ENCODE peak calls at places on chromosomes 6 and 20, in four cellular contexts. One of them, this sample, is unnamed.

GRCh38 chr6:30647802-30648460 is 998 bp downstream of the C6orf136 start:
- DNase-seq in heart left ventricle: no peak
- DNase-seq in mammary epithelial cell: no peak
- DNase-seq in brain microvascular endothelial cell: no peak
- DNase-seq in this sample: no peak

GRCh38 chr6:158290659-158291058 is 21.6 kb upstream of the TULP4 start:
- DNase-seq in mammary epithelial cell: no peak
- DNase-seq in heart left ventricle: no peak
- DNase-seq in brain microvascular endothelial cell: no peak
- DNase-seq in this sample: no peak

GRCh38 chr6:18423426-18423825 is 36.3 kb downstream of the RNF144B start:
- DNase-seq in heart left ventricle: no peak
- DNase-seq in mammary epithelial cell: no peak
- DNase-seq in brain microvascular endothelial cell: no peak
- DNase-seq in this sample: no peak

GRCh38 chr6:1878330-1878729 is 268.6 kb downstream of the FOXC1 start:
- DNase-seq in brain microvascular endothelial cell: no peak
- DNase-seq in mammary epithelial cell: no peak
- DNase-seq in heart left ventricle: no peak
- DNase-seq in this sample: no peak

GRCh38 chr20:51456511-51457280 is 85.8 kb downstream of the NFATC2 start:
- DNase-seq in brain microvascular endothelial cell: peak; percentile 94
- DNase-seq in mammary epithelial cell: peak; percentile 96
- DNase-seq in heart left ventricle: peak; percentile 97
- DNase-seq in this sample: peak; percentile 96

GRCh38 chr6:26594730-26595632 is 1.8 kb upstream of the ABT1 start:
- DNase-seq in heart left ventricle: no peak
- DNase-seq in brain microvascular endothelial cell: peak; percentile 83
- DNase-seq in mammary epithelial cell: peak; percentile 77
- DNase-seq in this sample: peak; percentile 51

GRCh38 chr6:149129401-149130077 is 188.0 kb upstream of the TAB2 start:
- DNase-seq in heart left ventricle: peak; percentile 32
- DNase-seq in mammary epithelial cell: peak; percentile 73
- DNase-seq in brain microvascular endothelial cell: peak; percentile 42
- DNase-seq in this sample: peak; percentile 71

GRCh38 chr6:111761783-111762312 is 111.4 kb downstream of the FYN start:
- DNase-seq in heart left ventricle: no peak
- DNase-seq in brain microvascular endothelial cell: peak; percentile 69
- DNase-seq in mammary epithelial cell: no peak
- DNase-seq in this sample: no peak

GRCh38 chr20:24755411-24755922 is 193.6 kb upstream of the CST7 start:
- DNase-seq in heart left ventricle: no peak
- DNase-seq in mammary epithelial cell: no peak
- DNase-seq in brain microvascular endothelial cell: no peak
- DNase-seq in this sample: no peak

GRCh38 chr20:4047614-4048013 is 32.3 kb upstream of the RNF24 start:
- DNase-seq in brain microvascular endothelial cell: no peak
- DNase-seq in heart left ventricle: no peak
- DNase-seq in mammary epithelial cell: no peak
- DNase-seq in this sample: no peak

GRCh38 chr6:119147101-119148053 is 68.9 kb upstream of the FAM184A start:
- DNase-seq in mammary epithelial cell: peak; percentile 93
- DNase-seq in heart left ventricle: peak; percentile 40
- DNase-seq in brain microvascular endothelial cell: peak; percentile 98
- DNase-seq in this sample: peak; percentile 91

GRCh38 chr6:170423814-170424633 is 117.5 kb downstream of the FAM120B start:
- DNase-seq in brain microvascular endothelial cell: no peak
- DNase-seq in heart left ventricle: no peak
- DNase-seq in mammary epithelial cell: no peak
- DNase-seq in this sample: peak; percentile 23

GRCh38 chr6:29813809-29814208 is 13.8 kb upstream of the HLA-G start:
- DNase-seq in heart left ventricle: no peak
- DNase-seq in brain microvascular endothelial cell: no peak
- DNase-seq in mammary epithelial cell: peak; percentile 86
- DNase-seq in this sample: peak; percentile 52

GRCh38 chr6:170205534-170206316 is 85.2 kb downstream of the DLL1 start:
- DNase-seq in brain microvascular endothelial cell: no peak
- DNase-seq in heart left ventricle: no peak
- DNase-seq in mammary epithelial cell: no peak
- DNase-seq in this sample: no peak

GRCh38 chr6:17473554-17473953 is 80.2 kb downstream of the CAP2 start:
- DNase-seq in mammary epithelial cell: no peak
- DNase-seq in heart left ventricle: peak; percentile 29
- DNase-seq in brain microvascular endothelial cell: no peak
- DNase-seq in this sample: no peak

GRCh38 chr20:51531141-51531710 is 11.3 kb downstream of the NFATC2 start:
- DNase-seq in mammary epithelial cell: peak; percentile 96
- DNase-seq in brain microvascular endothelial cell: no peak
- DNase-seq in heart left ventricle: no peak
- DNase-seq in this sample: peak; percentile 45

GRCh38 chr20:18156045-18156444 is 18.4 kb downstream of the KAT14 start:
- DNase-seq in brain microvascular endothelial cell: no peak
- DNase-seq in mammary epithelial cell: no peak
- DNase-seq in heart left ventricle: no peak
- DNase-seq in this sample: no peak

GRCh38 chr6:137711929-137712328 is 155.1 kb upstream of the TNFAIP3 start:
- DNase-seq in brain microvascular endothelial cell: no peak
- DNase-seq in mammary epithelial cell: no peak
- DNase-seq in heart left ventricle: no peak
- DNase-seq in this sample: no peak

GRCh38 chr6:88358846-88359245 is 192.7 kb upstream of the CNR1 start:
- DNase-seq in brain microvascular endothelial cell: no peak
- DNase-seq in mammary epithelial cell: peak; percentile 37
- DNase-seq in heart left ventricle: no peak
- DNase-seq in this sample: no peak

GRCh38 chr6:83071023-83071422 is 3.6 kb downstream of the DOP1A start:
- DNase-seq in heart left ventricle: no peak
- DNase-seq in brain microvascular endothelial cell: no peak
- DNase-seq in mammary epithelial cell: peak; percentile 41
- DNase-seq in this sample: no peak

GRCh38 chr6:161161121-161161520 is 112.7 kb downstream of the AGPAT4 start:
- DNase-seq in heart left ventricle: no peak
- DNase-seq in brain microvascular endothelial cell: no peak
- DNase-seq in mammary epithelial cell: no peak
- DNase-seq in this sample: no peak

GRCh38 chr6:4253604-4254211 is 118.3 kb upstream of the ECI2 start:
- DNase-seq in mammary epithelial cell: peak; percentile 39
- DNase-seq in heart left ventricle: no peak
- DNase-seq in brain microvascular endothelial cell: peak; percentile 69
- DNase-seq in this sample: peak; percentile 78

GRCh38 chr6:152146385-152146784 is 338.9 kb downstream of the ESR1 start:
- DNase-seq in heart left ventricle: no peak
- DNase-seq in brain microvascular endothelial cell: peak; percentile 83
- DNase-seq in mammary epithelial cell: no peak
- DNase-seq in this sample: peak; percentile 52
- H3K36me3 ChIP-seq in heart left ventricle: peaks cover 100% of the 10 kb centered on the region
- H3K36me3 ChIP-seq in brain microvascular endothelial cell: peaks cover 42% of the 10 kb centered on the region
- H3K36me3 ChIP-seq in mammary epithelial cell: no peaks in the 10 kb centered on the region
- H3K36me3 ChIP-seq in this sample: peaks cover 4% of the 10 kb centered on the region

GRCh38 chr6:46849361-46849690 is 56.1 kb downstream of the MEP1A start:
- DNase-seq in mammary epithelial cell: peak; percentile 48
- DNase-seq in brain microvascular endothelial cell: no peak
- DNase-seq in heart left ventricle: no peak
- DNase-seq in this sample: no peak

GRCh38 chr6:46845126-46845525 is 51.9 kb downstream of the MEP1A start:
- DNase-seq in mammary epithelial cell: no peak
- DNase-seq in heart left ventricle: no peak
- DNase-seq in brain microvascular endothelial cell: no peak
- DNase-seq in this sample: no peak

GRCh38 chr6:46850781-46851180 is 57.6 kb downstream of the MEP1A start:
- DNase-seq in brain microvascular endothelial cell: peak; percentile 6
- DNase-seq in heart left ventricle: no peak
- DNase-seq in mammary epithelial cell: peak; percentile 12
- DNase-seq in this sample: no peak

DNA sequence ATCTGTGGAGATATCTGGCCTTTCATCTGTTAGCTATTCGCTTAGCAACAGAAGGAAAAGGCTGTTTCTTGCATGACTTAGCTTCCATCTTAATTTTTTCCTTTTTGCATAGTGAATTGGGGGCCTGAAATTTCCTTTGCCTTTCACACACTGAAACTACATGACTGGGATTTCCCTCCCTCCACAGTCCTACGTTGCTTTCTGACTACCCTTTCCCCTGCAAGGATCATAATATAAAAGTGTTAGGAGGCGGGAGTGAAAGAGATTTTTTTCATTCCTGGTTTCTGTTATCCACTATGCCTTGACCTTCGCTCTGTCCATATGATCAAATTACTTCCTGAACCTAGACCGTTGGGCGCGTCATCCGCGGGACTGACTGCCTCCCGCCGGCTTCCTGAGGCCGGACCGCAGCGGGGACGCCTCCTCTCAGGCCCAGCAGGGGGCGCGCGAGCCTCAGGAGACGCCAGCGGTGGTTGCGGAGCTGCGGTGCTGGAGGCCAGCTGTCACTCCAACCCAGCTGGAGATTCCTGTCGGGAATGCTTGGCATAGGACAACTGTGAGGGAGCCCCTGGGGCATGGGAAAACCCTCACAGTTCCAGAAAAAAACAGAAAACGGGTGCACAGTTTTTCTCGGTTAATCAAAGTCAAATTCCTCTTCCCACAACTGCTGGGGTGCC is 55.6 kb downstream of the MEP1A start:
- DNase-seq in brain microvascular endothelial cell: peak; percentile 78
- DNase-seq in heart left ventricle: peak; percentile 89
- DNase-seq in mammary epithelial cell: peak; percentile 73
- DNase-seq in this sample: peak; percentile 64
- H3K4me3 ChIP-seq in brain microvascular endothelial cell: no peak overlapping the region
- H3K4me3 ChIP-seq in heart left ventricle: peak overlapping the region; percentile 26
- H3K4me3 ChIP-seq in mammary epithelial cell: no peak overlapping the region
- H3K4me3 ChIP-seq in this sample: no peak overlapping the region

GRCh38 chr20:62437430-62437829 is 10.1 kb upstream of the RBBP8NL start:
- DNase-seq in brain microvascular endothelial cell: no peak
- DNase-seq in mammary epithelial cell: no peak
- DNase-seq in heart left ventricle: no peak
- DNase-seq in this sample: no peak
- H3K27me3 ChIP-seq in brain microvascular endothelial cell: peaks cover 1% of the 10 kb centered on the region
- H3K27me3 ChIP-seq in mammary epithelial cell: no peaks in the 10 kb centered on the region
- H3K27me3 ChIP-seq in heart left ventricle: peaks cover 4% of the 10 kb centered on the region
- H3K27me3 ChIP-seq in this sample: no peaks in the 10 kb centered on the region

GRCh38 chr20:48958743-48959142 is 37.2 kb downstream of the ARFGEF2 start:
- DNase-seq in brain microvascular endothelial cell: no peak
- DNase-seq in mammary epithelial cell: no peak
- DNase-seq in heart left ventricle: no peak
- DNase-seq in this sample: no peak

GRCh38 chr20:48959902-48960550 is 38.5 kb downstream of the ARFGEF2 start:
- DNase-seq in heart left ventricle: no peak
- DNase-seq in brain microvascular endothelial cell: no peak
- DNase-seq in mammary epithelial cell: peak; percentile 49
- DNase-seq in this sample: no peak

GRCh38 chr20:48956052-48956451 is 34.5 kb downstream of the ARFGEF2 start:
- DNase-seq in brain microvascular endothelial cell: no peak
- DNase-seq in mammary epithelial cell: no peak
- DNase-seq in heart left ventricle: no peak
- DNase-seq in this sample: no peak

GRCh38 chr20:48957521-48957920 is 36.0 kb downstream of the ARFGEF2 start:
- DNase-seq in brain microvascular endothelial cell: no peak
- DNase-seq in mammary epithelial cell: no peak
- DNase-seq in heart left ventricle: no peak
- DNase-seq in this sample: no peak

DNA sequence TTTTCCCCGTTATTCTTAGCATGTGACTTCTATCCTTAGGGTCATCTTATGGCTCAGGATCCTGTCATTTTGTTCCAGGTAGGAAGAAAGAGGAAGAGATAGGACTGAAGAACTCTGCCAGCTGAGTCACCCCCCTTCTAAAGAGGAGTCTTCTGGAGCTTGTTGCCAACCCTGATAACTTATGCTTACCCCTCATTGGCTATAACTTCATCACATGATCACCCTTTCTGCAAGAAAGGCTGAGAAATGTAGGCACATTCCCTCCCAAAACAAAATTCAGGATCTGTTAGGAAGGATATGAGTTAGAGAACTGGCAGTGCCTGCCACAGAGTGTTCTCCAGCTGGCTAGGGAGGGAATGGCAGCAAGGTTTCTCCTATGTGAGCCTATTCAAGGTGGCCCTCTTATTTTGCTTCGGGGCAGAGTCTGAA is 35.6 kb downstream of the ARFGEF2 start:
- DNase-seq in brain microvascular endothelial cell: no peak
- DNase-seq in mammary epithelial cell: no peak
- DNase-seq in heart left ventricle: no peak
- DNase-seq in this sample: no peak
- H3K36me3 ChIP-seq in brain microvascular endothelial cell: peaks cover 29% of the 10 kb centered on the region
- H3K36me3 ChIP-seq in mammary epithelial cell: peaks cover 11% of the 10 kb centered on the region
- H3K36me3 ChIP-seq in heart left ventricle: peaks cover 94% of the 10 kb centered on the region
- H3K36me3 ChIP-seq in this sample: peaks cover 58% of the 10 kb centered on the region

DNA sequence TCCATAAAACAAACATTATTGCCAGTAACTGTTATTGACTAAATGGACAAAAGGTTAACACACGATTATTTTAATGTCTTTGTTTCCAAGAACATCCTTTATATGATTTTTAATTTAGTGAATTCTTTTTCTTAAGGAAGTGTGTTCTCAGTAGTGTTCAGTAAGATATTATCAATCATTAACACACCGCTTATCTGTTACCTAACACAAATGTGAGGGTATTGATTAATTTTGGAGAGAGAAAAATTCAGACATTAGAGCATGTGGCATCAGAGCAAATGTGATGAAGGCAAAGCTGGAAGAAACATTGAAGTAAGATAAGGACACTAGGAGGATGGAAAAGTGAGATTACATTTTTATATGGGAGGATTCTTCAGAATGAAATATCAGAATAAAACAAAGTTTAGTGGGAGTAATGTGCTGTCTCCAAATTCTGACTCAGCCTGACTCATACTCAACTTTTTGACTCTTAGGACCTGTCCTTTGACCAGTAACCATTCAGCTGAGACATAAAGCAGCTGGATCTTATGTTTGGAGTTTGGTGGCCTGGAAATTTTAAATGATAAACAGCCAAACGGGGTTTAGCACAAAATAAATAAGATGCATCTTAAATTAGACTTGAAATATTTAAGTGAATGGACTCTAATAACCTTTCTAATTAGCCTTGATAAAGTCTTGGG is 348.6 kb downstream of the CD109 start:
- DNase-seq in brain microvascular endothelial cell: peak; percentile 51
- DNase-seq in heart left ventricle: no peak
- DNase-seq in mammary epithelial cell: no peak
- DNase-seq in this sample: peak; percentile 39
- H3K4me3 ChIP-seq in brain microvascular endothelial cell: no peak overlapping the region
- H3K4me3 ChIP-seq in heart left ventricle: no peak overlapping the region
- H3K4me3 ChIP-seq in mammary epithelial cell: no peak overlapping the region
- H3K4me3 ChIP-seq in this sample: no peak overlapping the region

DNA sequence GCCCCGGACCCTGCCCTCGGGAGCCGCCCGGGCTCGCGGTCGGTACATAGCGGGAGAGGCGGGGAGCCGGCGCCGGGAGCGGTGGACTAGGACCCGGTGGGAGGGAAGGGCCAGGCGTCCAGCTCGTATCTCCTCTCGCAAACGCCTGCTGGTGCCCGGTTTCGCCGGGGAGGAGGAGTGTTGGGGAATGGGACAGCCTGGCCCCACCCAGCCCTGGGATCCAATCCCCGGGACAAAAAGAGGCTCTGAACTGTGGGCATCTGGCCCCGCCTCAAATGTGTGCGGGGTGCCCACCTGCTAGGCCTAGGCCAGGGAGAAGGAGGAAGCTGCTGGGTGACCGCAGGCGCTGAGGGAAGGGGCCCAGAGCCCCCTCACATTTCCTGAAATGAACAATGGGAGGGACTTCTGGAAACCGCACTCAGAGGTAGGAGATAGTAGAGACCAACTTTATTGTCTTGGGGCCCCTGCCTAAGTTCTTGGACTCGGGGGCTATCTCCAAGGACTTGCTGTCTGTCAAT is at the start of gene KCNK17:
- DNase-seq in heart left ventricle: no peak
- DNase-seq in mammary epithelial cell: no peak
- DNase-seq in brain microvascular endothelial cell: no peak
- DNase-seq in this sample: no peak
- H3K27me3 ChIP-seq in heart left ventricle: peaks cover 17% of the 10 kb centered on the region
- H3K27me3 ChIP-seq in mammary epithelial cell: peaks cover 18% of the 10 kb centered on the region
- H3K27me3 ChIP-seq in brain microvascular endothelial cell: peaks cover 37% of the 10 kb centered on the region
- H3K27me3 ChIP-seq in this sample: no peaks in the 10 kb centered on the region

This sample was measured in MG63.